ENCODE peak calls at places on chromosomes 4 and X, in six cellular contexts. W is WERI-Rb-1, G is tibial nerve, M is heart right ventricle, U is gastrocnemius medialis, C is GM06990. J is an unnamed sample. For H3K27me3, the result is how much of the 10 kb centered on the place peaks cover.

GRCh38 chrX:10598540-10598939 is 21.8 kb downstream of the MID1 start:
- DNase-seq in W (no peak), G (no peak), M (no peak), U (no peak), C (no peak), J (no peak)

GRCh38 chrX:53678667-53679066 is 7.9 kb downstream of the HUWE1 start:
- DNase-seq in W (no peak), G (no peak), M (no peak), U (no peak), C (no peak), J (no peak)

GRCh38 chr4:40280586-40280985 is 54.5 kb upstream of the CHRNA9 start:
- DNase-seq in W (no peak), G (no peak), M (no peak), U (no peak), C (no peak), J (no peak)

GRCh38 chr4:83212041-83212851 is 72.4 kb downstream of the COQ2 start:
- DNase-seq in W (no peak), G (no peak), M (no peak), U (no peak), C (peak), J (no peak)

GRCh38 chr4:7206856-7207567 is 14.7 kb downstream of the SORCS2 start:
- DNase-seq in W (peak), G (peak), M (peak), U (peak), C (no peak), J (no peak)

GRCh38 chrX:147226801-147227200 is 412.3 kb upstream of the CXorf51A start:
- DNase-seq in W (no peak), G (no peak), M (no peak), U (no peak), C (no peak), J (no peak)

GRCh38 chr4:5045099-5045498 is 6.2 kb upstream of the STK32B start:
- DNase-seq in W (no peak), G (no peak), M (no peak), U (peak), C (no peak), J (no peak)

GRCh38 chrX:108732630-108733321 is 3.6 kb downstream of the IRS4 start:
- DNase-seq in W (no peak), G (no peak), M (no peak), U (no peak), C (no peak), J (no peak)

GRCh38 chr4:121711263-121712000 is 14.7 kb upstream of the ANXA5 start:
- DNase-seq in W (peak), G (peak), M (peak), U (peak), C (peak), J (peak)

GRCh38 chrX:13495232-13495631 is 74.2 kb upstream of the EGFL6 start:
- DNase-seq in W (no peak), G (no peak), M (no peak), U (no peak), C (no peak), J (no peak)

GRCh38 chr4:126318376-126318775 is 1003.6 kb downstream of the FAT4 start:
- DNase-seq in W (peak), G (no peak), M (no peak), U (no peak), C (no peak), J (no peak)

GRCh38 chrX:72028701-72029470 is 102.8 kb downstream of the RTL5 start:
- DNase-seq in W (no peak), G (no peak), M (no peak), U (no peak), C (no peak), J (no peak)

DNA sequence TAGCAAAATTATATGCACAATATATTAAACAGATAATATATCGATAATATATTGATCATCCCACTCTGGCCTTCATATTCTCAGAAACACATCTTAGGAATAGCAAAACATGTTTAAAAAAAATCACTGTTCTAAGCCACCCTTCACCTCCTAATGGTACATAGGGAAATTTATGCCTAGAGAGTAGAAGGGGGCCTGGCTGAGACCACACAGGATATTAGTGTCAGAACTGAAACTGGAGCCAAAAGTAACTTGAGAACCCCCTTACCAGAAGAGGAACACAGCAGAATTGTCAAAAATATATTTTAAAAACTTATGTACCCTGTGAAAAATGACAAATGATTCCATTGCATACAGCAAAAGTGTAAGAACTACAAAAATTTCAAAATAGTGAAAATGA is 173.1 kb downstream of the VSIG4 start:
- DNase-seq in W (no peak), G (no peak), M (no peak), U (no peak), C (no peak), J (no peak)
- TF ChIP-seq CTCF in W (no peak), G (no peak), M (no peak), U (no peak), C (no peak), J (no peak)

DNA sequence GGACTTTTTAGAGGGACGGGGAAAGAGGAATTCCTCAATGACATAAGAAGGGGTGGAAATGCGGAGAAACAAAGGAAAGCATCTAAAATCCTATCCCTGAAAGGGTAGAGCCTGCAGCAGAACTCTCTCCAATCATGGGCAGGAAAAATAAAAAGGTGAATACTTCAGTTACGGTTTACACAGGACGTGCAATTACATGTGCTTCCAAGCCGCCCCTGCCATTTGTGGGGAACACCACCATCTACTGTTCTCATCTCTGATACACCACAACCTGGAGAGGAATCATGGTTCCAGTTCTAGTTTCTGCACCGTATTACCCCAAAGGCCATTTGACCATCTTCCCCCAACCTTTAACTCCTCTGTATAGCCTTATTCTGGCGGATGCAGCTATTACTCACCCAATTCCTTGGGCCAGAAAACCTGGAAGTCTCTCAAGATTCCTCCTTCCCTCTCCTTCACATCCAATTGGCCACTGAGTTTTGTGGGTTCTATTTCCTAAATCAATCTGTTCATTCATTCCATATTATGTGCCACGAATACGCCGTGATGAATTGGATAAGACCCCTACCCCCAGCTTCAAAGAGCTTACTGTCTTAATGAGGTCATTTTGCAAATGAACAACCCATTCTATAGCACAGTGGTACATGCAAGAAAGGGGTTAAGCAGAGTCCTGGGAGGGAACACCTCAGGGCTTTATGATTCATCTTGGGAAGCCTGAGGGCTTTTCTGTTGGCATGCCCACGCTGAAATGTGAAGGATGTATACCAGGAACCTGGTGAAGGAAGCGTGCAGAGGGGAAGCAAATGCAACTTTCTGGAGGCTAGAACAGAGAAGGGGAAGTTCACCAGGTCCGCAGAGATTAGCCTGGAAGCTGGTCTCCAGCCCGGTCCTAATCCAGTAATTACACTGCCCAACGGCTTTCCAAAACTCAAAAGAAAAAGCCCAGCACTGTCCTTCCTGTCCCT is 1.4 kb upstream of the MSL3 start:
- DNase-seq in W (no peak), G (no peak), M (no peak), U (no peak), C (no peak), J (no peak)
- H3K4me3 ChIP-seq in W (peak), G (no peak), M (peak), U (peak), C (peak), J (no peak)

DNA sequence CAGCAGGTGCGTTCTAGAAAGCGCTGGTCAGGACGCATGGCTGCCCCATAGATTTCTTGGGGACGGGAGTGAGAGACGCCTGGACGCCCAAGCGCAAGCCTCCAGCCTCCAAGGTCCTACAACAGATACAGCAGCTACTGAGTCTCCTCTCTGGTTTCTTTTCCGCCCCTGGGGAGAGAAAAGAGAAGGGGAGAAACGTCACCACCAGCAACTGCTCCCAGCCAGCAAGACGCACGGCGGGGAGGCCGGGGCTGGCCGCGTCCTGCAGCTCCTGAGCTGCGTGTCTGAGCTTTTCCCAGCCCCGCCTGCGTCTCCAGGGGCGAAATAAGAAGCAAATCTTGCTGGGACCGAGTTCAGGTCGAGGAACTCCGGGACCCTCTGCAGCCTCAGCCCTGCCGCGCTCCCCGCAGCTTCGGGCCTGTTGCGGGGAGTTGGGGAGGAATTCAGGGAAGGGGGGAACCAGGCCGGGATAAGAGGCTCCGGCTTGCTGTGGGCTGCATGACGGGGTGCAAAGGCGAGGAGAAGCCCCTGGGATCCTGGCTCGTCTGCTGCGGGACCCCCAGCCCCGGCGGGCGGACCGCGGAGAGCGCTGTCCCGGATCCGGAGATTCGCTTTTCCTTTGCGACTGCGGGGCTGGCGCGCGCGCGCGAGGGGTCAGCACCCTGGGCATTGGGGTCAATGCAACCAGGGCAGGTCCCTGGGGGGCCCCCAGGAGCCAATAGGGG is 6.8 kb upstream of the SHOX start:
- DNase-seq in W (no peak), G (no peak), M (no peak), U (no peak), C (no peak), J (no peak)
- H3K27me3 ChIP-seq in W (under half), G (half or more), M (under half), U (under half), C (under half), J (under half)

DNA sequence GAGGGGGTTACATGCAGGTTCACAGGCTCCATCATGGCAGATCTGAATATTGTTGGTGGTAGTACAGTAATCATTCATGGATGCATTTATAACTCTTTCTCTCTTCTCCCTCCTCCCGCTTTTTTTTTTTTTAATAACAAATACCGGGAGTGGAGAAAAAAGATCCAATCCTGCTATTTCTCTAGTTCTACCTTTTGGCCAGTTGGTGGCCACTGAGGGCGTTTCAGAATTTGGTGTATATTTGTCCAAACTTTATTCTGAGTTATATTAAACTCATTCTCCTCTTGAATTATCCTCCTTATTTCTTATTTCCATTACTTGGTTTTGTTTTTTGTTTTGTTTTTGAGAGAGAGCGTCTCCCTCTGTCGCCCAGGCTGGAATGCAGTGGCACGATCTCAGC is 74.8 kb downstream of the HMGB2 start:
- DNase-seq in W (no peak), G (no peak), M (no peak), U (no peak), C (no peak), J (no peak)
- TF ChIP-seq CTCF in W (no peak), G (no peak), M (no peak), U (no peak), C (peak), J (no peak)

GRCh38 chr4:3670521-3671519 is 95.4 kb upstream of the ADRA2C start:
- DNase-seq in W (no peak), G (no peak), M (no peak), U (no peak), C (no peak), J (no peak)

GRCh38 chr4:3671571-3672464 is 94.4 kb upstream of the ADRA2C start:
- DNase-seq in W (no peak), G (no peak), M (no peak), U (no peak), C (no peak), J (peak)

GRCh38 chr4:3673716-3674478 is 92.3 kb upstream of the ADRA2C start:
- DNase-seq in W (no peak), G (no peak), M (no peak), U (no peak), C (no peak), J (no peak)

GRCh38 chr4:3673176-3673575 is 93.0 kb upstream of the ADRA2C start:
- DNase-seq in W (no peak), G (no peak), M (no peak), U (no peak), C (no peak), J (no peak)

DNA sequence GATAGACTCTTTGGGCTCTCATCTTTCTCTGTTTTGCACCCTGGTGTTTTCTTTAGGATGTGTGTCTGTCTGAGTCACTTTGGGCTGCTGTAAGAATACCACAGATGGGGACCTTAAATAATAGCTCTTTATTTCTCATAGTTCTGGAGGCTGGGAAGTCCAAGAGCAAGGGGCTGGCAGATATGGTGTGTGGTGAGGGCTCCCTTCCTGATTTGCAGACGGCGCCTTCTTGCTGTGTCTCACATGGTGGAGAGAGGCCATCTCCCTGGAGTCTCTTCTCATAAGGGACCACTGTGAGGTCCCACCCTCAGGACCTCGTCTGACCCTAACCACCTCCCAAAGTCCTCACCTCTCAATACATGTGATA is 93.7 kb upstream of the ADRA2C start:
- DNase-seq in W (no peak), G (no peak), M (no peak), U (no peak), C (no peak), J (no peak)
- H3K4me3 ChIP-seq in W (no peak), G (no peak), M (no peak), U (no peak), C (no peak), J (no peak)

J was measured in Caco-2.